ENCODE peak calls at places on chromosome 6, in four cellular contexts. L is activated CD8-positive, alpha-beta memory T cell treated with anti-CD3 and anti-CD28 coated beads for 24 hours; F is prostate gland; N is mammary epithelial cell. C is an unnamed sample.

GRCh38 chr6:112251170-112251945 is 3.0 kb downstream of the LAMA4 start:
- DNase-seq in N (no peak), F (no peak), L (no peak), C (peak)

GRCh38 chr6:2817778-2818443 is 23.8 kb downstream of the SERPINB1 start:
- DNase-seq in F (no peak), N (peak), L (no peak), C (no peak)

GRCh38 chr6:97437087-97437486 is 154.1 kb upstream of the MMS22L start:
- DNase-seq in N (peak), L (no peak), F (no peak), C (no peak)

GRCh38 chr6:5510331-5510730 is 249.0 kb downstream of the FARS2 start:
- DNase-seq in F (no peak), N (no peak), L (no peak), C (no peak)

GRCh38 chr6:52786249-52786956 is 17.2 kb downstream of the GSTA1 start:
- DNase-seq in N (no peak), F (no peak), L (no peak), C (no peak)

GRCh38 chr6:132513821-132514545 is 1.1 kb upstream of the STX7 start:
- DNase-seq in L (no peak), F (no peak), N (no peak), C (no peak)

GRCh38 chr6:33172307-33173227 is 19.7 kb downstream of the COL11A2 start:
- DNase-seq in L (no peak), F (peak), N (peak), C (no peak)

GRCh38 chr6:139519571-139520031 is 145.2 kb upstream of the CITED2 start:
- DNase-seq in N (no peak), L (no peak), F (no peak), C (no peak)

GRCh38 chr6:10386260-10386659 is 28.6 kb downstream of the TFAP2A start:
- DNase-seq in F (no peak), L (no peak), N (no peak), C (no peak)

GRCh38 chr6:53461682-53462081 is 83.2 kb downstream of the GCLC start:
- DNase-seq in L (no peak), N (no peak), F (no peak), C (no peak)

GRCh38 chr6:90870561-90870960 is 283.7 kb upstream of the MAP3K7 start:
- DNase-seq in L (no peak), N (peak), F (no peak), C (no peak)

GRCh38 chr6:4189249-4189648 is 53.9 kb upstream of the ECI2 start:
- DNase-seq in N (no peak), L (no peak), F (no peak), C (no peak)

C was measured in AG09319.